ENCODE peak calls at places on chromosomes 7 and 10, in seven cellular contexts. M is C1 segment of cervical spinal cord, F is psoas muscle, S is mesendoderm, Z is epithelial cell of esophagus, P is IMR-90, I is astrocyte. H is an unnamed sample.

GRCh38 chr10:34890931-34891330 is 75.8 kb upstream of the PARD3 start:
- DNase-seq in M (no peak), F (no peak), S (peak; percentile 54), Z (no peak), P (no peak), I (no peak), H (no peak)

GRCh38 chr7:77651544-77652162 is 44.6 kb upstream of the RSBN1L start:
- DNase-seq in M (no peak), F (no peak), S (peak; percentile 44), Z (peak; percentile 37), P (peak; percentile 47), I (no peak), H (peak; percentile 55)

GRCh38 chr7:36395171-36395894 is 5.7 kb downstream of the ANLN start:
- DNase-seq in M (no peak), F (no peak), S (no peak), Z (no peak), P (no peak), I (no peak), H (no peak)

GRCh38 chr7:79933144-79933543 is 201.5 kb upstream of the GNAI1 start:
- DNase-seq in M (no peak), F (no peak), S (no peak), Z (no peak), P (peak; percentile 89), I (peak; percentile 47), H (no peak)

GRCh38 chr10:34109952-34110702 is 705.0 kb downstream of the PARD3 start:
- DNase-seq in M (no peak), F (no peak), S (no peak), Z (peak; percentile 95), P (peak; percentile 95), I (peak; percentile 76), H (peak; percentile 97)

GRCh38 chr7:24733414-24734060 is 23.7 kb downstream of the GSDME start:
- DNase-seq in M (no peak), F (no peak), S (no peak), Z (no peak), P (no peak), I (no peak), H (no peak)

GRCh38 chr7:155210386-155210785 is 87.3 kb upstream of the INSIG1 start:
- DNase-seq in M (no peak), F (no peak), S (no peak), Z (no peak), P (no peak), I (no peak), H (peak; percentile 50)

GRCh38 chr10:78524342-78524741 is 490.7 kb downstream of the RPS24 start:
- DNase-seq in M (no peak), F (no peak), S (no peak), Z (no peak), P (no peak), I (no peak), H (no peak)

GRCh38 chr7:85733163-85733915 is 546.5 kb upstream of the SEMA3D start:
- DNase-seq in M (no peak), F (no peak), S (peak; percentile 3), Z (no peak), P (peak; percentile 1), I (peak; percentile 39), H (peak; percentile 19)

GRCh38 chr10:80506836-80507483 is 30.7 kb upstream of the SH2D4B start:
- DNase-seq in M (no peak), F (no peak), S (no peak), Z (no peak), P (no peak), I (no peak), H (no peak)

GRCh38 chr7:47581821-47582747 is at the start of gene TNS3:
- DNase-seq in M (no peak), F (peak; percentile 58), S (peak; percentile 65), Z (no peak), P (peak; percentile 36), I (no peak), H (peak; percentile 57)

GRCh38 chr7:13508586-13508985 is 480.9 kb downstream of the ETV1 start:
- DNase-seq in M (no peak), F (no peak), S (no peak), Z (peak; percentile 39), P (no peak), I (peak; percentile 3), H (peak; percentile 42)

GRCh38 chr10:97718178-97718577 is 4.6 kb downstream of the MARVELD1 start:
- DNase-seq in M (peak; percentile 51), F (no peak), S (no peak), Z (no peak), P (no peak), I (no peak), H (no peak)

GRCh38 chr7:111030358-111030735 is 60.6 kb upstream of the LRRN3 start:
- DNase-seq in M (no peak), F (no peak), S (no peak), Z (no peak), P (no peak), I (no peak), H (no peak)

GRCh38 chr10:27611861-27612450 is 107.9 kb downstream of the RAB18 start:
- DNase-seq in M (no peak), F (no peak), S (no peak), Z (no peak), P (no peak), I (no peak), H (no peak)

GRCh38 chr7:8418627-8419245 is 14.7 kb upstream of the NXPH1 start:
- DNase-seq in M (no peak), F (no peak), S (peak; percentile 63), Z (peak; percentile 74), P (peak; percentile 40), I (peak; percentile 25), H (peak; percentile 70)

GRCh38 chr7:132656846-132657776 is 80.8 kb upstream of the PLXNA4 start:
- DNase-seq in M (no peak), F (no peak), S (peak; percentile 35), Z (peak; percentile 8), P (peak; percentile 2), I (no peak), H (peak; percentile 32)

GRCh38 chr10:93566435-93567276 is at the start of gene FFAR4:
- DNase-seq in M (peak; percentile 11), F (peak; percentile 43), S (peak; percentile 49), Z (no peak), P (no peak), I (no peak), H (peak; percentile 48)

GRCh38 chr7:24767878-24768569 is 10.8 kb upstream of the GSDME start:
- DNase-seq in M (no peak), F (no peak), S (no peak), Z (no peak), P (no peak), I (no peak), H (no peak)

GRCh38 chr10:43385412-43386004 is 14.1 kb downstream of the FXYD4 start:
- DNase-seq in M (no peak), F (no peak), S (no peak), Z (no peak), P (no peak), I (no peak), H (no peak)

GRCh38 chr10:31204090-31204489 is 114.9 kb upstream of the ZEB1 start:
- DNase-seq in M (no peak), F (peak; percentile 28), S (no peak), Z (no peak), P (peak; percentile 40), I (peak; percentile 26), H (no peak)

GRCh38 chr7:24573554-24574338 is 494 bp downstream of the PALS2 start:
- DNase-seq in M (peak; percentile 78), F (peak; percentile 50), S (peak; percentile 77), Z (peak; percentile 67), P (peak; percentile 50), I (peak; percentile 54), H (peak; percentile 40)

GRCh38 chr10:14481752-14482151 is 151.0 kb upstream of the FRMD4A start:
- DNase-seq in M (peak; percentile 33), F (no peak), S (no peak), Z (no peak), P (peak; percentile 40), I (peak; percentile 64), H (no peak)

GRCh38 chr10:3071405-3072198 is 4.3 kb downstream of the PFKP start:
- DNase-seq in M (no peak), F (no peak), S (no peak), Z (peak; percentile 91), P (peak; percentile 96), I (peak; percentile 92), H (peak; percentile 83)

GRCh38 chr10:51425431-51425830 is 274.0 kb downstream of the CSTF2T start:
- DNase-seq in M (no peak), F (no peak), S (no peak), Z (no peak), P (no peak), I (peak; percentile 24), H (no peak)

GRCh38 chr10:35640951-35641429 is 1.1 kb downstream of the FZD8 start:
- DNase-seq in M (peak; percentile 31), F (peak; percentile 68), S (peak; percentile 93), Z (peak; percentile 94), P (peak; percentile 87), I (peak; percentile 81), H (peak; percentile 97)

GRCh38 chr7:99267530-99268360 is 4.9 kb upstream of the MYH16 start:
- DNase-seq in M (peak; percentile 2), F (no peak), S (no peak), Z (peak; percentile 96), P (peak; percentile 94), I (peak; percentile 90), H (peak; percentile 92)

GRCh38 chr7:134554417-134554966 is 5.6 kb downstream of the AKR1B15 start:
- DNase-seq in M (no peak), F (no peak), S (no peak), Z (no peak), P (no peak), I (no peak), H (no peak)

GRCh38 chr7:1810521-1810920 is 140.4 kb downstream of the ELFN1 start:
- DNase-seq in M (no peak), F (no peak), S (no peak), Z (no peak), P (no peak), I (no peak), H (no peak)

GRCh38 chr7:43531700-43532099 is 51.2 kb upstream of the STK17A start:
- DNase-seq in M (no peak), F (no peak), S (no peak), Z (no peak), P (no peak), I (no peak), H (no peak)

GRCh38 chr7:122327969-122328368 is 23.4 kb upstream of the FEZF1 start:
- DNase-seq in M (no peak), F (no peak), S (no peak), Z (no peak), P (no peak), I (no peak), H (no peak)

GRCh38 chr10:3750352-3750816 is 34.6 kb downstream of the KLF6 start:
- DNase-seq in M (no peak), F (no peak), S (no peak), Z (no peak), P (no peak), I (no peak), H (no peak)

GRCh38 chr10:31023558-31023957 is 8.1 kb downstream of the ZNF438 start:
- DNase-seq in M (no peak), F (no peak), S (no peak), Z (no peak), P (no peak), I (no peak), H (no peak)

GRCh38 chr7:142689439-142690168 is 59.7 kb upstream of the PRSS1 start:
- DNase-seq in M (no peak), F (no peak), S (no peak), Z (no peak), P (no peak), I (no peak), H (peak; percentile 36)

GRCh38 chr10:12703813-12704212 is 297.7 kb downstream of the CCDC3 start:
- DNase-seq in M (no peak), F (no peak), S (no peak), Z (peak; percentile 83), P (peak; percentile 87), I (peak; percentile 88), H (peak; percentile 81)

GRCh38 chr7:119197872-119198527 is 973.5 kb downstream of the ANKRD7 start:
- DNase-seq in M (no peak), F (no peak), S (peak; percentile 85), Z (peak; percentile 82), P (peak; percentile 31), I (peak; percentile 25), H (peak; percentile 73)

GRCh38 chr7:143901360-143901709 is 641 bp downstream of the TCAF1 start:
- DNase-seq in M (peak; percentile 73), F (peak; percentile 35), S (no peak), Z (peak; percentile 51), P (peak; percentile 58), I (peak; percentile 60), H (no peak)

GRCh38 chr10:130747359-130747758 is 564.2 kb downstream of the TCERG1L start:
- DNase-seq in M (no peak), F (no peak), S (no peak), Z (no peak), P (no peak), I (no peak), H (no peak)